ENCODE peak calls at places on chromosomes 16 and 17, in ten cellular contexts. S, H, W, Q, M, E, C, O, J and R are unnamed samples.

GRCh38 chr16:10753670-10754069 is 10.0 kb downstream of the NUBP1 start:
- DNase-seq in S (no peak), H (no peak), W (no peak), Q (no peak), M (no peak), E (no peak), C (no peak), O (no peak), J (no peak), R (no peak)

GRCh38 chr16:54489225-54489781 is 202.7 kb upstream of the IRX3 start:
- DNase-seq in S (no peak), H (no peak), W (peak), Q (no peak), M (no peak), E (peak), C (no peak), O (no peak), J (no peak), R (no peak)

GRCh38 chr17:57900991-57901743 is 51.3 kb upstream of the MRPS23 start:
- DNase-seq in S (no peak), H (no peak), W (no peak), Q (peak), M (no peak), E (peak), C (peak), O (no peak), J (no peak), R (no peak)

GRCh38 chr17:47291242-47291873 is 32.4 kb upstream of the EFCAB13 start:
- DNase-seq in S (no peak), H (no peak), W (no peak), Q (no peak), M (no peak), E (no peak), C (peak), O (no peak), J (no peak), R (no peak)

GRCh38 chr17:33115957-33116680 is 124.5 kb downstream of the SPACA3 start:
- DNase-seq in S (no peak), H (no peak), W (no peak), Q (no peak), M (no peak), E (no peak), C (no peak), O (no peak), J (no peak), R (no peak)

GRCh38 chr17:67759355-67760171 is 41.8 kb downstream of the NOL11 start:
- DNase-seq in S (peak), H (no peak), W (no peak), Q (peak), M (no peak), E (no peak), C (no peak), O (no peak), J (peak), R (peak)

GRCh38 chr17:67718325-67718941 is 697 bp downstream of the NOL11 start:
- DNase-seq in S (no peak), H (no peak), W (peak), Q (peak), M (no peak), E (no peak), C (no peak), O (no peak), J (peak), R (peak)

GRCh38 chr16:21159281-21159951 is 942 bp downstream of the LDAF1 start:
- DNase-seq in S (peak), H (peak), W (no peak), Q (peak), M (no peak), E (peak), C (peak), O (peak), J (no peak), R (peak)

GRCh38 chr17:69743091-69743490 is 328.6 kb downstream of the MAP2K6 start:
- DNase-seq in S (no peak), H (no peak), W (no peak), Q (peak), M (no peak), E (no peak), C (no peak), O (no peak), J (peak), R (peak)

GRCh38 chr16:47055136-47055885 is 81.8 kb upstream of the DNAJA2 start:
- DNase-seq in S (no peak), H (no peak), W (no peak), Q (no peak), M (no peak), E (no peak), C (no peak), O (no peak), J (no peak), R (no peak)

GRCh38 chr17:31506517-31506916 is 115.0 kb downstream of the RAB11FIP4 start:
- DNase-seq in S (no peak), H (no peak), W (no peak), Q (no peak), M (no peak), E (no peak), C (no peak), O (no peak), J (no peak), R (no peak)

GRCh38 chr17:31509095-31509804 is 117.8 kb downstream of the RAB11FIP4 start:
- DNase-seq in S (no peak), H (no peak), W (no peak), Q (no peak), M (no peak), E (no peak), C (no peak), O (no peak), J (no peak), R (no peak)

GRCh38 chr17:31509805-31510177 is 118.3 kb downstream of the RAB11FIP4 start:
- DNase-seq in S (no peak), H (no peak), W (no peak), Q (no peak), M (no peak), E (no peak), C (no peak), O (no peak), J (no peak), R (no peak)

GRCh38 chr17:31510273-31511175 is 119.0 kb downstream of the RAB11FIP4 start:
- DNase-seq in S (no peak), H (no peak), W (no peak), Q (no peak), M (no peak), E (no peak), C (no peak), O (peak), J (no peak), R (no peak)

GRCh38 chr17:31508310-31509094 is 117.0 kb downstream of the RAB11FIP4 start:
- DNase-seq in S (no peak), H (no peak), W (peak), Q (peak), M (no peak), E (peak), C (peak), O (no peak), J (no peak), R (no peak)
- TF ChIP-seq CTCF in S (no peak), H (peak), W (no peak), Q (peak), M (peak), E (no peak), C (no peak), O (no peak), J (peak), R (no peak)

GRCh38 chr16:71337631-71338030 is 20.9 kb upstream of the CALB2 start:
- DNase-seq in S (no peak), H (no peak), W (no peak), Q (no peak), M (no peak), E (no peak), C (no peak), O (no peak), J (no peak), R (no peak)

GRCh38 chr16:71338632-71339031 is 19.9 kb upstream of the CALB2 start:
- DNase-seq in S (no peak), H (no peak), W (no peak), Q (no peak), M (no peak), E (no peak), C (no peak), O (no peak), J (no peak), R (no peak)

GRCh38 chr16:71338193-71338592 is 20.3 kb upstream of the CALB2 start:
- DNase-seq in S (no peak), H (no peak), W (peak), Q (no peak), M (no peak), E (no peak), C (peak), O (no peak), J (no peak), R (no peak)

GRCh38 chr16:71340406-71340805 is 18.1 kb upstream of the CALB2 start:
- DNase-seq in S (no peak), H (no peak), W (no peak), Q (no peak), M (no peak), E (no peak), C (no peak), O (no peak), J (no peak), R (no peak)

DNA sequence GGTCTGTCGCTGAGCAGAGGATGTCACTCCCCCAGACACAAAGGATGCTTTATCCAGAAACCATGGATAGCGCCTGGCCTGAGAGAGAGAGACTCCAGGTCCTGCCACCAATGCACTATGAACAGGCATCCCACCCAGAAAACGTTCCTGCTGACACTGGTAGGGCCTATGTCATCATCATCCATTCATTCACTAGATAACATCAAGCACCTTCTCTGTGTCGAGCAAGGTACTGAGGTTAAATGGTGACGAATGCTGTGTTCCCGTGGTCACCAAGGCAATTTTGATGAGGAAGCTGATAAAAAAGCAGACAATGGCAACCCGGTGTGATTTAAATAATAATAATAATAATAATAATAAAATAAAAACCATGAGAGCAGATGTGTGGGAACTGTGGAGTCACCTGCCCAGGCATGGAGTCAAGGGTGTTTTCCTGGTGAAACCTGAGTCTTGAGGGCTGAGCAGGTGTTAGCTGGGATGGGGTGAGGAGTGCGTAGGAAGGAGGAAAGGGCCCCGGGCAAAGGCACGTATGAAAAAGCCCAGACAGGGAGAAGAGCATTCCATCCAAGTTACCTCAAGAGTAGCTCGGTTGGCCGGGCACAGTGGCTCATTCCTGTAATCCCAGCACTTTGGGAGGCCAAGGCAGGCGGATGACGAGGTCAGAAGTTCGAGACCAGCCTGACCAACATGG is 18.9 kb upstream of the CALB2 start:
- DNase-seq in S (no peak), H (no peak), W (no peak), Q (no peak), M (no peak), E (no peak), C (no peak), O (no peak), J (no peak), R (no peak)
- H3K4me3 ChIP-seq in S (no peak), H (no peak), W (no peak), Q (no peak), M (no peak), E (no peak), C (no peak), O (no peak), J (no peak), R (no peak)

GRCh38 chr16:88842308-88842756 is 14.4 kb downstream of the GALNS start:
- DNase-seq in S (no peak), H (no peak), W (no peak), Q (no peak), M (no peak), E (no peak), C (no peak), O (no peak), J (no peak), R (no peak)

GRCh38 chr16:88842806-88843205 is 13.9 kb downstream of the GALNS start:
- DNase-seq in S (no peak), H (no peak), W (no peak), Q (no peak), M (no peak), E (no peak), C (no peak), O (no peak), J (no peak), R (no peak)

GRCh38 chr16:88846088-88846487 is 10.7 kb downstream of the GALNS start:
- DNase-seq in S (no peak), H (no peak), W (no peak), Q (no peak), M (no peak), E (no peak), C (no peak), O (no peak), J (peak), R (peak)

GRCh38 chr16:88843256-88843655 is 13.5 kb downstream of the GALNS start:
- DNase-seq in S (no peak), H (no peak), W (no peak), Q (no peak), M (no peak), E (no peak), C (no peak), O (no peak), J (no peak), R (no peak)

DNA sequence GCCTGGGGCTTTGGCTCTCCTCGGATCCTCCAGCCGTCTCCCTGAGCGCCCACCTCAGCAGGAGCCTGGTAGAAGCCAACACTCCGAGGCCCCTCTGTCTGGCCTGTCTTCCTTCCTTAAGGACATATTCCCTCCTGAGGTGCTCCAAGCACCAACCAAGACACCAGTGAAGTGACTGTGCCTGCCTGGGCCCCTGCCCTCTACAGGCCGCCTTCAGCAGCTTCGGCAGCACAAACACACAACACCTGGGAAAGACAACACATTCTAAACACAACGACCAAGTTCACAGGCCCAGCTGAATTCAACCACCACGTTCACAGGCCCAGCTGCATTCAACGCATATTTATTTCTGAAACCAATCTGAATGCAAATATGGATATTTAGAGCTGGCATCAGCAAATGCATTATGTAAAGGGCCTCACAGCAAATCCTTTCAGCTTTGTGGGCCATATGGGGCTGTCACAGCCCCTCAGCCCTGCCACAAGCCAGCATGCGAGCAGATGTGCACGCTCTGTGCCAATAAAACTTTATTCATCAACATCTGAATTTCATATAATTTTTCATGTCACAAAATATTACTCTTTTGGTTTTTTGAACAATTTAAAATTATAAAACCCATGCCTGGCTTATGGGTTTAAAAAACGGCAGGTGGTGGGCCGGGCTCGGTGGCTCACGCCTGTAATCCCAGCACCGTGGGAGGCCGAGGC is 12.2 kb downstream of the GALNS start:
- DNase-seq in S (no peak), H (no peak), W (peak), Q (peak), M (no peak), E (no peak), C (no peak), O (no peak), J (no peak), R (peak)
- TF ChIP-seq CTCF in S (no peak), H (no peak), W (no peak), Q (peak), M (no peak), E (no peak), C (no peak), O (no peak), J (no peak), R (no peak)

DNA sequence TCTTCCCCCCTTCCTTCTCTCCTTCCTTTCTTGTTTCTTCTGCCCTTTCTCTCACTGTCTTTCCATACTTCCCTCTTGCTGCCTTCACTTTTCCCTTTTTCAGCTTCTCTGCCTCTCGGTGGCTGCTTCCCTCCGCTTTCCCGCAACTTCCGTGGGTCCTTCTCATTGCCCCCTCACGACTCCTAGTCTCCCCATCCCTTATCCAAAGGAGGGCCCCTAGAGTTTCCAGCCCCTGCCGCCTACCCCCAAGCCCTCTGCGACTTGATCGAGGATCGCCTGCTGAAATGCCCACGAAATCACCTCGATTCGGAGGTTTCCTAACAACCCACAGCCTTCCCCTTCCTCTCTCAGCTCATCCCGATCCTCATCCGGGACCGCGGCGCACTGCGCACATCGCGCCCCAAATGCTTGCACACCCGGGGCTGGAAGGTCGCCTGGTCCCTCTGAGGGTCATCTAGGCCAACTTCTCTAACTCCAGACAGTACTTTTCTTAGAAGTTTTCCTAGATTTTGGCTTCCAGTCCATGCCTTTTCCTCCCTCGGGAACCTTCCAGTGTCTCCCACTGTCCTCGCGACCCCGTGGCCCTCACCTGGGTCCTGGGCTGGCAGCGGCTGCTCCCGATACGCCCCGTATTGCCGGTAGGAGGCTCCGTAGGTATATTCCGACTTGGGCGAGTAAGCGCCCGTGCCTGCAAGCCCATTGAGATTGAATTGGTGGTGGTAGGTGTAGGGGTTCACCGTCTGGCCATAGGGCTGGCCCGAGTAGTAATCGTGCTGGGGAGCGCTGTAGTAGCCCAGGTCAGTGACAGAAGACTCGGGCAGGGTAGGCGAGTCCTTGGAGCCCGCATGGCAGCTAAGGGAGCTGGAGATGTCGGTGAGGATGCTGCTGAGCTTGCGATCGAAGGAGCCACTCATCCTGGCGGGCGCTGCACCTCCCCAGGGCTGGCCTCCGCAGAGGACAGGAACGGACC is 654 bp downstream of the DLX3 start:
- DNase-seq in S (no peak), H (no peak), W (no peak), Q (peak), M (no peak), E (no peak), C (peak), O (peak), J (no peak), R (peak)
- H3K4me3 ChIP-seq in S (peak), H (peak), W (peak), Q (peak), M (peak), E (no peak), C (peak), O (peak), J (peak), R (peak)